ENCODE peak calls at places on chromosomes 4 and X, in seven cellular contexts. N is hepatocyte, S is cardiac muscle cell, F is fibroblast of lung, H is neural progenitor cell, M is Panc1, B is left ventricle myocardium inferior. V is an unnamed sample.
A peak's percentile ranks its signal among the peaks of the same experiment; 100 is the strongest.

GRCh38 chr4:99968330-99968729 is 18.3 kb upstream of the H2AZ1 start:
- DNase-seq in N (peak; percentile 7), S (no peak), F (peak; percentile 87), H (no peak), M (no peak), B (no peak), V (no peak)

GRCh38 chr4:54165438-54165837 is 63.7 kb upstream of the PDGFRA start:
- DNase-seq in N (no peak), S (no peak), F (peak; percentile 98), H (no peak), M (peak; percentile 39), B (no peak), V (no peak)

GRCh38 chrX:11336201-11336600 is 43.0 kb downstream of the AMELX start:
- DNase-seq in N (no peak), S (no peak), F (no peak), H (no peak), M (no peak), B (no peak), V (no peak)

GRCh38 chr4:108315699-108316098 is 147.0 kb upstream of the LEF1 start:
- DNase-seq in N (no peak), S (no peak), F (no peak), H (no peak), M (no peak), B (no peak), V (no peak)

GRCh38 chr4:3687538-3687937 is 78.6 kb upstream of the ADRA2C start:
- DNase-seq in N (no peak), S (no peak), F (no peak), H (no peak), M (no peak), B (no peak), V (no peak)

GRCh38 chr4:93433840-93434239 is 394.7 kb upstream of the ATOH1 start:
- DNase-seq in N (no peak), S (no peak), F (no peak), H (no peak), M (no peak), B (no peak), V (no peak)

GRCh38 chr4:70724463-70724862 is 2.7 kb downstream of the RUFY3 start:
- DNase-seq in N (no peak), S (no peak), F (no peak), H (no peak), M (no peak), B (no peak), V (no peak)

GRCh38 chr4:128288689-128289106 is 1.1 kb upstream of the PGRMC2 start:
- DNase-seq in N (peak; percentile 40), S (no peak), F (peak; percentile 45), H (peak; percentile 52), M (no peak), B (no peak), V (no peak)

GRCh38 chrX:111955916-111956315 is 79.9 kb downstream of the TRPC5OS start:
- DNase-seq in N (no peak), S (no peak), F (no peak), H (no peak), M (no peak), B (no peak), V (no peak)

GRCh38 chr4:140252742-140253555 is 99.0 kb upstream of the MAML3 start:
- DNase-seq in N (peak; percentile 90), S (peak; percentile 84), F (peak; percentile 73), H (peak; percentile 88), M (no peak), B (peak; percentile 77), V (peak; percentile 52)

GRCh38 chrX:112935029-112935428 is 94.4 kb upstream of the AMOT start:
- DNase-seq in N (no peak), S (no peak), F (no peak), H (no peak), M (no peak), B (no peak), V (no peak)

GRCh38 chrX:30935985-30936384 is 46.9 kb upstream of the TAB3 start:
- DNase-seq in N (peak; percentile 52), S (peak; percentile 49), F (peak; percentile 11), H (peak; percentile 24), M (no peak), B (no peak), V (no peak)

GRCh38 chr4:92100980-92101379 is 202.8 kb upstream of the GRID2 start:
- DNase-seq in N (no peak), S (no peak), F (no peak), H (no peak), M (no peak), B (no peak), V (no peak)
- H3K9me3 ChIP-seq in N (no peaks in the 10 kb centered on the region), S (no peaks in the 10 kb centered on the region), F (no peaks in the 10 kb centered on the region), H (no peaks in the 10 kb centered on the region), M (no peaks in the 10 kb centered on the region), B (no peaks in the 10 kb centered on the region), V (no peaks in the 10 kb centered on the region)

DNA sequence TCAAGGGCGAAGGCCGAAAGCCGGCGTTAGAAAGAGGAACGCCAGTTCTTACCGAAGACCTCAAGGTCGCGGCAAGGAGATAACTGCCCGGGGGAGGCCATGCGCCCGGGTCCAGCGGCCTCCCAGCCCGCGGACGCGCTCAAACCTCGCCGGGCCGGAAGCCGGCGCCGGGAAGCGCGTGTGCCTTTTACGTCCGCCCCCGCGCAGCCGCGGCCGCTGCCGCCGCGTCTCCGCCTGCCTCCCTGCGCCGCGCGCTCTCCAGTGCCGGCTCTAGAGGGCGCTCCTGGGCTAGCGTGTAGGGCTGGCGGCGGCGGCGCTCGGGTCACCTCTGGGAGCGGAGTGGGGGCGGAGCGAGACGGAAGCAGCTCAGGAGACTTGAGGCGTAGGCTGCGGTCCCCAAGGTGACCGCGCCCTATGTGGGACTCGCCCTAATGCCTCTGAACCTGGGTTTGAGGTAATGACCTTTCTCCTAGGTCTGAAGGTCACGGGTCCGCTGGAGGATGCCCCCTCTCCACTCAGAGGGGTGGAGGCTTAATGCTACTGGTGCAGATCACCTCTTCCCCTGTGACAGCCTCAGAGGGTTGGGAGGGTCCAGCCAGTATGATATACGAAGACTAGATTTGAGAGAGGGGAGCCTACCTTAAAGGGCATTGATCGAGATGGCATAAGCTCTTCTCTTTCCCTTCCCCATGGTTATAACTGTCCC is 839 bp downstream of the SLC25A5 start:
- DNase-seq in N (peak; percentile 93), S (peak; percentile 89), F (peak; percentile 69), H (peak; percentile 91), M (no peak), B (peak; percentile 88), V (peak; percentile 80)
- H3K9me3 ChIP-seq in N (no peaks in the 10 kb centered on the region), S (no peaks in the 10 kb centered on the region), F (no peaks in the 10 kb centered on the region), H (no peaks in the 10 kb centered on the region), M (no peaks in the 10 kb centered on the region), B (no peaks in the 10 kb centered on the region), V (no peaks in the 10 kb centered on the region)

DNA sequence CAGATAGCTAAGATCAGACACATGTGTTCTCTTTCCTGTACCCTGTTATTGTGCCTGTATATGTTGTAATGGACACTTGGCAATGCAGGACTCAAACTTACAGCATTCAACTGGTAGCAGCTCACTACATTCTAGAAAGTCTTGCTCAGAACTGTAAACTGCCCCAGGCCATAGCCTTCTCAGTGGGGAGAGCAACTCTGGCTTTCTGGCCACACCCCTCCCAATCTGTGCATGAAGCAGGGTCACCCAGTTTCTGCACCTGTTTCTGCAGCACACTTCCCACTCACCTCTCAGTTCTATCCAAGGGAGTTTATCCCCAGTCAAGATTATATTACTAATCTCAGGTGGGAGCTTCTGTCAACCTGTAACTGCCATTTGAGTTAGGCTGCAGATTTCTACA is 38.9 kb upstream of the TBX22 start:
- DNase-seq in N (no peak), S (no peak), F (no peak), H (no peak), M (no peak), B (no peak), V (no peak)
- H3K9me3 ChIP-seq in N (peaks cover 3% of the 10 kb centered on the region), S (no peaks in the 10 kb centered on the region), F (no peaks in the 10 kb centered on the region), H (peaks cover 14% of the 10 kb centered on the region), M (no peaks in the 10 kb centered on the region), B (peaks cover 9% of the 10 kb centered on the region), V (no peaks in the 10 kb centered on the region)

DNA sequence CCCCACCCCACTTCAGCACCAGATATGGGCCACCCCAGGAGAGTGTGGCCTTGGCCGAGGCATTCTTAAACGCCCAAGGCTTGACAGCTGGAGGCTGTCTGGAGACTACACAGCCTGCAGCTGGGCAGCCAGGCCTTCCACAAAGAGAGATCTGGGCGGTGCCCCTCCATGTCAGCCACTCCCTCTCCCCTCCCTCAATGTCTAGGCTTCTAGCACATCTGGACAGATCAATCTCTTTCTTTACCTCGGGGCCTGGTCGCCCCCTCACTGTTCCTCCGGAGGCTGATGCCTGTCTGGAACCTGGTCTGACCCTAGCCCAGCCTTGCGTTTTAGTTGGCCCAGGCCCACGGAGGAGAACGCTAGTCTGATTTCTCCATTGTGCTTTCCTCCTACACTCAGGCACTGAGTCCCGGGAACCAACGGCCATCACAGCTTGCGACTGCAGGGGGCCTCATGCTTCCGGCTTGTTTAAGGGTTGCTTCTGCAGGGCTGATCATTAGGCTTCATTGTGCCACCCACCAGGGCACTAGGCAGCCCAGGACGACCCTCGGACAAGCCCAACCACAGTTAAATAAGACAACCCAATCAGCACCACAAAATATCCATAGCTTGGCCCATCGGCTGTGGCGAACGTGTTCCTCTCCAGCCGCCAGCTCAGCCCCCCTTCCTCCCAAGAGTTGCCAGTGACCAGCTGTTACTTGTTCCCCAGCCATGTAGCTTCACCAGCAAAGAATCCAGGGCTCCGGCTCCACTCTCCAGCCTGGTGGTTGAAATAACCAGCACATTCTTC is 200.6 kb downstream of the BCOR start:
- DNase-seq in N (peak; percentile 56), S (peak; percentile 74), F (peak; percentile 82), H (peak; percentile 84), M (no peak), B (peak; percentile 37), V (no peak)
- H3K9me3 ChIP-seq in N (no peaks in the 10 kb centered on the region), S (no peaks in the 10 kb centered on the region), F (no peaks in the 10 kb centered on the region), H (no peaks in the 10 kb centered on the region), M (no peaks in the 10 kb centered on the region), B (no peaks in the 10 kb centered on the region), V (no peaks in the 10 kb centered on the region)

GRCh38 chr4:175246941-175247340 is 328.8 kb downstream of the ADAM29 start:
- DNase-seq in N (no peak), S (no peak), F (peak; percentile 63), H (no peak), M (no peak), B (no peak), V (no peak)
- H3K9me3 ChIP-seq in N (no peaks in the 10 kb centered on the region), S (no peaks in the 10 kb centered on the region), F (no peaks in the 10 kb centered on the region), H (no peaks in the 10 kb centered on the region), M (no peaks in the 10 kb centered on the region), B (peaks cover 6% of the 10 kb centered on the region), V (no peaks in the 10 kb centered on the region)

V was measured in T-helper 17 cell.